ENCODE peak calls at places on chromosomes 2 and 18, in eight cellular contexts. One of them, this sample, is unnamed.

GRCh38 chr18:25898965-25899364 is 191.4 kb downstream of the SS18 start:
- DNase-seq in HS-27A: no peak
- DNase-seq in epithelial cell of esophagus: no peak
- DNase-seq in stromal cell of bone marrow: no peak
- DNase-seq in glutamatergic neuron: peak
- DNase-seq in substantia nigra: no peak
- DNase-seq in BJ: no peak
- DNase-seq in NCI-H1092 treated with DMSO at 0.1 percent for 48 hours: no peak
- DNase-seq in this sample: no peak

GRCh38 chr2:96536445-96537065 is at the start of gene ARID5A:
- DNase-seq in epithelial cell of esophagus: peak
- DNase-seq in substantia nigra: peak
- DNase-seq in NCI-H1092 treated with DMSO at 0.1 percent for 48 hours: peak
- DNase-seq in stromal cell of bone marrow: peak
- DNase-seq in BJ: no peak
- DNase-seq in HS-27A: peak
- DNase-seq in glutamatergic neuron: peak
- DNase-seq in this sample: peak

GRCh38 chr18:35466815-35467623 is 30.7 kb downstream of the INO80C start:
- DNase-seq in NCI-H1092 treated with DMSO at 0.1 percent for 48 hours: no peak
- DNase-seq in epithelial cell of esophagus: no peak
- DNase-seq in stromal cell of bone marrow: no peak
- DNase-seq in HS-27A: no peak
- DNase-seq in substantia nigra: no peak
- DNase-seq in BJ: no peak
- DNase-seq in glutamatergic neuron: no peak
- DNase-seq in this sample: no peak

GRCh38 chr2:175203621-175204496 is 22.3 kb upstream of the ATP5MC3 start:
- DNase-seq in HS-27A: no peak
- DNase-seq in substantia nigra: peak
- DNase-seq in glutamatergic neuron: peak
- DNase-seq in stromal cell of bone marrow: peak
- DNase-seq in NCI-H1092 treated with DMSO at 0.1 percent for 48 hours: peak
- DNase-seq in BJ: no peak
- DNase-seq in epithelial cell of esophagus: peak
- DNase-seq in this sample: no peak

GRCh38 chr2:181911830-181912229 is 20.3 kb downstream of the ITPRID2 start:
- DNase-seq in NCI-H1092 treated with DMSO at 0.1 percent for 48 hours: no peak
- DNase-seq in BJ: no peak
- DNase-seq in HS-27A: no peak
- DNase-seq in substantia nigra: no peak
- DNase-seq in stromal cell of bone marrow: no peak
- DNase-seq in epithelial cell of esophagus: no peak
- DNase-seq in glutamatergic neuron: no peak
- DNase-seq in this sample: no peak

GRCh38 chr2:174051741-174052638 is 86.8 kb upstream of the SP3 start:
- DNase-seq in epithelial cell of esophagus: peak
- DNase-seq in substantia nigra: no peak
- DNase-seq in HS-27A: no peak
- DNase-seq in NCI-H1092 treated with DMSO at 0.1 percent for 48 hours: no peak
- DNase-seq in glutamatergic neuron: no peak
- DNase-seq in stromal cell of bone marrow: no peak
- DNase-seq in BJ: no peak
- DNase-seq in this sample: no peak

GRCh38 chr18:74128114-74128513 is 19.5 kb downstream of the FBXO15 start:
- DNase-seq in BJ: no peak
- DNase-seq in epithelial cell of esophagus: no peak
- DNase-seq in HS-27A: no peak
- DNase-seq in stromal cell of bone marrow: no peak
- DNase-seq in NCI-H1092 treated with DMSO at 0.1 percent for 48 hours: no peak
- DNase-seq in substantia nigra: peak
- DNase-seq in glutamatergic neuron: no peak
- DNase-seq in this sample: no peak

GRCh38 chr2:134120718-134121630 is 132.9 kb upstream of the MGAT5 start:
- DNase-seq in glutamatergic neuron: peak
- DNase-seq in HS-27A: no peak
- DNase-seq in stromal cell of bone marrow: peak
- DNase-seq in BJ: no peak
- DNase-seq in substantia nigra: peak
- DNase-seq in epithelial cell of esophagus: peak
- DNase-seq in NCI-H1092 treated with DMSO at 0.1 percent for 48 hours: peak
- DNase-seq in this sample: peak

GRCh38 chr2:170747921-170748320 is 22.3 kb upstream of the ERICH2 start:
- DNase-seq in HS-27A: no peak
- DNase-seq in BJ: no peak
- DNase-seq in stromal cell of bone marrow: no peak
- DNase-seq in epithelial cell of esophagus: peak
- DNase-seq in glutamatergic neuron: no peak
- DNase-seq in NCI-H1092 treated with DMSO at 0.1 percent for 48 hours: no peak
- DNase-seq in substantia nigra: no peak
- DNase-seq in this sample: no peak

GRCh38 chr18:23929362-23929940 is 85.1 kb upstream of the TTC39C start:
- DNase-seq in HS-27A: no peak
- DNase-seq in epithelial cell of esophagus: no peak
- DNase-seq in stromal cell of bone marrow: no peak
- DNase-seq in BJ: no peak
- DNase-seq in glutamatergic neuron: no peak
- DNase-seq in substantia nigra: no peak
- DNase-seq in NCI-H1092 treated with DMSO at 0.1 percent for 48 hours: no peak
- DNase-seq in this sample: no peak

GRCh38 chr2:101429453-101429852 is 42.1 kb upstream of the CREG2 start:
- DNase-seq in epithelial cell of esophagus: no peak
- DNase-seq in HS-27A: no peak
- DNase-seq in glutamatergic neuron: no peak
- DNase-seq in BJ: no peak
- DNase-seq in NCI-H1092 treated with DMSO at 0.1 percent for 48 hours: no peak
- DNase-seq in stromal cell of bone marrow: no peak
- DNase-seq in substantia nigra: no peak
- DNase-seq in this sample: no peak